ENCODE peak calls at places on chromosomes 11 and 22, in five cellular contexts. One of them, this sample, is unnamed.

GRCh38 chr11:73203322-73203721 is 14.8 kb upstream of the P2RY2 start:
- DNase-seq in cardiac muscle cell: no peak
- DNase-seq in HCT116: no peak
- DNase-seq in colonic mucosa: no peak
- DNase-seq in left lung: no peak
- DNase-seq in this sample: no peak

GRCh38 chr22:44935724-44936123 is 74.1 kb downstream of the PHF21B start:
- DNase-seq in left lung: no peak
- DNase-seq in HCT116: no peak
- DNase-seq in colonic mucosa: no peak
- DNase-seq in cardiac muscle cell: no peak
- DNase-seq in this sample: no peak

GRCh38 chr22:38843716-38844660 is at the start of gene NPTXR:
- DNase-seq in colonic mucosa: no peak
- DNase-seq in left lung: peak; percentile 84
- DNase-seq in cardiac muscle cell: peak; percentile 85
- DNase-seq in HCT116: no peak
- DNase-seq in this sample: peak; percentile 56

GRCh38 chr11:2739531-2740274 is 39.9 kb upstream of the KCNQ1OT1 start:
- DNase-seq in HCT116: no peak
- DNase-seq in cardiac muscle cell: no peak
- DNase-seq in left lung: peak; percentile 72
- DNase-seq in colonic mucosa: no peak
- DNase-seq in this sample: no peak

GRCh38 chr11:67611165-67611564 is 4.4 kb downstream of the NDUFV1 start:
- DNase-seq in HCT116: no peak
- DNase-seq in colonic mucosa: no peak
- DNase-seq in left lung: no peak
- DNase-seq in cardiac muscle cell: no peak
- DNase-seq in this sample: no peak

GRCh38 chr22:37485006-37485713 is 1.0 kb downstream of the MFNG start:
- DNase-seq in left lung: peak; percentile 85
- DNase-seq in HCT116: no peak
- DNase-seq in colonic mucosa: no peak
- DNase-seq in cardiac muscle cell: no peak
- DNase-seq in this sample: no peak

GRCh38 chr11:88484873-88485621 is 147.5 kb upstream of the CTSC start:
- DNase-seq in left lung: peak; percentile 37
- DNase-seq in HCT116: peak; percentile 45
- DNase-seq in cardiac muscle cell: peak; percentile 52
- DNase-seq in colonic mucosa: peak; percentile 39
- DNase-seq in this sample: peak; percentile 15

GRCh38 chr11:32391965-32392553 is 43.3 kb downstream of the WT1 start:
- DNase-seq in HCT116: no peak
- DNase-seq in colonic mucosa: no peak
- DNase-seq in left lung: no peak
- DNase-seq in cardiac muscle cell: no peak
- DNase-seq in this sample: peak; percentile 2

GRCh38 chr11:10984250-10984649 is 126.4 kb upstream of the ZBED5 start:
- DNase-seq in colonic mucosa: no peak
- DNase-seq in HCT116: peak; percentile 12
- DNase-seq in left lung: no peak
- DNase-seq in cardiac muscle cell: no peak
- DNase-seq in this sample: no peak

GRCh38 chr11:133740928-133741327 is 104.4 kb downstream of the SPATA19 start:
- DNase-seq in colonic mucosa: no peak
- DNase-seq in cardiac muscle cell: no peak
- DNase-seq in HCT116: no peak
- DNase-seq in left lung: no peak
- DNase-seq in this sample: no peak

GRCh38 chr22:44823396-44823795 is 71.0 kb downstream of the ARHGAP8 start:
- DNase-seq in cardiac muscle cell: no peak
- DNase-seq in colonic mucosa: no peak
- DNase-seq in HCT116: no peak
- DNase-seq in left lung: peak; percentile 34
- DNase-seq in this sample: no peak

GRCh38 chr11:126190792-126191191 is 20.7 kb downstream of the RPUSD4 start:
- DNase-seq in cardiac muscle cell: no peak
- DNase-seq in colonic mucosa: no peak
- DNase-seq in left lung: no peak
- DNase-seq in HCT116: no peak
- DNase-seq in this sample: no peak

GRCh38 chr11:120305286-120305685 is 19.8 kb upstream of the TLCD5 start:
- DNase-seq in left lung: no peak
- DNase-seq in cardiac muscle cell: no peak
- DNase-seq in HCT116: no peak
- DNase-seq in colonic mucosa: peak; percentile 77
- DNase-seq in this sample: no peak

GRCh38 chr11:28858076-28858475 is 749.9 kb downstream of the METTL15 start:
- DNase-seq in colonic mucosa: no peak
- DNase-seq in HCT116: no peak
- DNase-seq in left lung: no peak
- DNase-seq in cardiac muscle cell: no peak
- DNase-seq in this sample: no peak

GRCh38 chr22:42892156-42892555 is 35.1 kb upstream of the ARFGAP3 start:
- DNase-seq in left lung: peak; percentile 45
- DNase-seq in colonic mucosa: no peak
- DNase-seq in cardiac muscle cell: no peak
- DNase-seq in HCT116: no peak
- DNase-seq in this sample: no peak

GRCh38 chr11:115617767-115618166 is 113.6 kb upstream of the CADM1 start:
- DNase-seq in colonic mucosa: no peak
- DNase-seq in HCT116: no peak
- DNase-seq in left lung: no peak
- DNase-seq in cardiac muscle cell: no peak
- DNase-seq in this sample: no peak

GRCh38 chr11:73461335-73461840 is 85.2 kb downstream of the RELT start:
- DNase-seq in left lung: no peak
- DNase-seq in cardiac muscle cell: no peak
- DNase-seq in colonic mucosa: no peak
- DNase-seq in HCT116: no peak
- DNase-seq in this sample: no peak

GRCh38 chr22:20106849-20107237 is 9.1 kb upstream of the RANBP1 start:
- DNase-seq in HCT116: no peak
- DNase-seq in colonic mucosa: no peak
- DNase-seq in cardiac muscle cell: no peak
- DNase-seq in left lung: peak; percentile 51
- DNase-seq in this sample: no peak

GRCh38 chr11:7437706-7438105 is 47.6 kb upstream of the OLFML1 start:
- DNase-seq in colonic mucosa: no peak
- DNase-seq in HCT116: no peak
- DNase-seq in cardiac muscle cell: no peak
- DNase-seq in left lung: no peak
- DNase-seq in this sample: no peak

GRCh38 chr11:119875841-119876600 is 147.0 kb upstream of the NECTIN1 start:
- DNase-seq in left lung: no peak
- DNase-seq in cardiac muscle cell: no peak
- DNase-seq in colonic mucosa: no peak
- DNase-seq in HCT116: no peak
- DNase-seq in this sample: peak; percentile 65

GRCh38 chr11:124301482-124301881 is 12.3 kb downstream of the OR8D1 start:
- DNase-seq in left lung: no peak
- DNase-seq in HCT116: no peak
- DNase-seq in cardiac muscle cell: no peak
- DNase-seq in colonic mucosa: no peak
- DNase-seq in this sample: no peak

GRCh38 chr11:70851308-70851707 is 401.1 kb downstream of the SHANK2 start:
- DNase-seq in left lung: no peak
- DNase-seq in colonic mucosa: no peak
- DNase-seq in cardiac muscle cell: no peak
- DNase-seq in HCT116: no peak
- DNase-seq in this sample: no peak

GRCh38 chr11:110797453-110797852 is 85.2 kb upstream of the ARHGAP20 start:
- DNase-seq in colonic mucosa: no peak
- DNase-seq in left lung: no peak
- DNase-seq in cardiac muscle cell: no peak
- DNase-seq in HCT116: no peak
- DNase-seq in this sample: no peak

GRCh38 chr22:37174964-37175363 is 13.1 kb downstream of the C1QTNF6 start:
- DNase-seq in cardiac muscle cell: no peak
- DNase-seq in colonic mucosa: no peak
- DNase-seq in left lung: no peak
- DNase-seq in HCT116: no peak
- DNase-seq in this sample: no peak

GRCh38 chr11:106278391-106278790 is 200.9 kb downstream of the AASDHPPT start:
- DNase-seq in cardiac muscle cell: no peak
- DNase-seq in left lung: no peak
- DNase-seq in colonic mucosa: no peak
- DNase-seq in HCT116: no peak
- DNase-seq in this sample: no peak

GRCh38 chr11:115642660-115643059 is 138.4 kb upstream of the CADM1 start:
- DNase-seq in colonic mucosa: no peak
- DNase-seq in cardiac muscle cell: no peak
- DNase-seq in HCT116: no peak
- DNase-seq in left lung: no peak
- DNase-seq in this sample: no peak

GRCh38 chr22:21707677-21708076 is 27.9 kb downstream of the YPEL1 start:
- DNase-seq in HCT116: no peak
- DNase-seq in cardiac muscle cell: no peak
- DNase-seq in left lung: no peak
- DNase-seq in colonic mucosa: no peak
- DNase-seq in this sample: no peak

GRCh38 chr11:68838572-68838964 is 3.1 kb downstream of the CPT1A start:
- DNase-seq in cardiac muscle cell: no peak
- DNase-seq in colonic mucosa: no peak
- DNase-seq in HCT116: no peak
- DNase-seq in left lung: no peak
- DNase-seq in this sample: peak; percentile 26

GRCh38 chr11:26143553-26144308 is 188.2 kb upstream of the ANO3 start:
- DNase-seq in HCT116: no peak
- DNase-seq in left lung: no peak
- DNase-seq in colonic mucosa: no peak
- DNase-seq in cardiac muscle cell: no peak
- DNase-seq in this sample: no peak

GRCh38 chr11:77876045-77876444 is 55.1 kb downstream of the AAMDC start:
- DNase-seq in cardiac muscle cell: no peak
- DNase-seq in left lung: no peak
- DNase-seq in colonic mucosa: no peak
- DNase-seq in HCT116: no peak
- DNase-seq in this sample: no peak

GRCh38 chr22:47065756-47066615 is 303.5 kb downstream of the TBC1D22A start:
- DNase-seq in left lung: peak; percentile 58
- DNase-seq in HCT116: no peak
- DNase-seq in colonic mucosa: no peak
- DNase-seq in cardiac muscle cell: no peak
- DNase-seq in this sample: no peak

GRCh38 chr22:29994027-29994715 is 86.1 kb upstream of the HORMAD2 start:
- DNase-seq in left lung: no peak
- DNase-seq in HCT116: no peak
- DNase-seq in cardiac muscle cell: no peak
- DNase-seq in colonic mucosa: no peak
- DNase-seq in this sample: no peak

GRCh38 chr11:130213143-130213978 is 53.8 kb downstream of the ST14 start:
- DNase-seq in HCT116: peak; percentile 3
- DNase-seq in colonic mucosa: peak; percentile 75
- DNase-seq in left lung: peak; percentile 95
- DNase-seq in cardiac muscle cell: peak; percentile 75
- DNase-seq in this sample: peak; percentile 32

GRCh38 chr22:22952531-22953295 is 65.1 kb downstream of the IGLL5 start:
- DNase-seq in left lung: no peak
- DNase-seq in cardiac muscle cell: no peak
- DNase-seq in colonic mucosa: no peak
- DNase-seq in HCT116: no peak
- DNase-seq in this sample: no peak
- H3K9me3 ChIP-seq in left lung: no peaks in the 10 kb centered on the region
- H3K9me3 ChIP-seq in cardiac muscle cell: no peaks in the 10 kb centered on the region
- H3K9me3 ChIP-seq in colonic mucosa: no peaks in the 10 kb centered on the region
- H3K9me3 ChIP-seq in HCT116: no peaks in the 10 kb centered on the region
- H3K9me3 ChIP-seq in this sample: no peaks in the 10 kb centered on the region

GRCh38 chr11:820655-821512 is 2.2 kb downstream of the PNPLA2 start:
- DNase-seq in HCT116: no peak
- DNase-seq in cardiac muscle cell: no peak
- DNase-seq in colonic mucosa: peak; percentile 80
- DNase-seq in left lung: peak; percentile 93
- DNase-seq in this sample: peak; percentile 94

GRCh38 chr11:819943-820649 is 1.4 kb downstream of the PNPLA2 start:
- DNase-seq in left lung: peak; percentile 97
- DNase-seq in colonic mucosa: peak; percentile 96
- DNase-seq in HCT116: peak; percentile 85
- DNase-seq in cardiac muscle cell: peak; percentile 96
- DNase-seq in this sample: peak; percentile 82

GRCh38 chr11:823441-824291 is 4.1 kb upstream of the CRACR2B start:
- DNase-seq in HCT116: no peak
- DNase-seq in colonic mucosa: no peak
- DNase-seq in cardiac muscle cell: no peak
- DNase-seq in left lung: no peak
- DNase-seq in this sample: no peak

GRCh38 chr11:819129-819931 is 616 bp downstream of the PNPLA2 start:
- DNase-seq in HCT116: no peak
- DNase-seq in left lung: peak; percentile 97
- DNase-seq in colonic mucosa: peak; percentile 94
- DNase-seq in cardiac muscle cell: peak; percentile 98
- DNase-seq in this sample: peak; percentile 88

DNA sequence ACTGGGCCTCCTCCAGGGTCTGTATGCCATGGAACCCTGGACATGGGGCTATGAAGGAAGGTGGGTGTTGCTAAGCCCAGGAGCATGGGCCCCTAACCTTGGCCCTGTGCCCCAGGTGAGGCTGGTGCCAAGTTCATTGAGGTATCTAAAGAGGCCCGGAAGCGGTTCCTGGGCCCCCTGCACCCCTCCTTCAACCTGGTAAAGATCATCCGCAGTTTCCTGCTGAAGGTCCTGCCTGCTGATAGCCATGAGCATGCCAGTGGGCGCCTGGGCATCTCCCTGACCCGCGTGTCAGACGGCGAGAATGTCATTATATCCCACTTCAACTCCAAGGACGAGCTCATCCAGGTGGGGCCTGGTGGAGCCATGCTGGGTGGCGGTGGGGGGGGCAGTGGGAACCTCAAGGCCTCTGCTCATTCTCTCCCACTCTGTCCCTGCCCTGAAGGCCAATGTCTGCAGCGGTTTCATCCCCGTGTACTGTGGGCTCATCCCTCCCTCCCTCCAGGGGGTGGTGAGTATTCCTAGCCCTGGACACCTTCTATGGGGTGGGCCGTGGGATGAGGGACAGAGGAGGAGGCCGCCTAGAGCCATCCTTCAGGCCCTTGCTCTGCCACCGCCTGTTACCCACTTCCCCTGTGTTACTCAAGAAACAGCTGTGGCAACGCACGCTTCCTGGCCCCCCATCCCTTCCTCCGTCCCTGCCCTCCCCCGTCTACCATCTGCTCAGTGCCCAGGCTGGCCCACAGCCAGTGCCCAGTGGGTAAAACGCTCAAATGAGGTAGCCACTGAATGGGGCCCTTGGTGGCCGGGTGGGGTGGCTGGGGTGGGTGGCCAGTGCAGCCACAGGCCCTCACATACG is 3.0 kb downstream of the PNPLA2 start:
- DNase-seq in HCT116: no peak
- DNase-seq in cardiac muscle cell: no peak
- DNase-seq in colonic mucosa: no peak
- DNase-seq in left lung: peak; percentile 90
- DNase-seq in this sample: no peak
- H3K4me3 ChIP-seq in HCT116: no peak overlapping the region
- H3K4me3 ChIP-seq in cardiac muscle cell: no peak overlapping the region
- H3K4me3 ChIP-seq in colonic mucosa: peak overlapping the region; percentile 70
- H3K4me3 ChIP-seq in left lung: no peak overlapping the region
- H3K4me3 ChIP-seq in this sample: peak overlapping the region; percentile 57

GRCh38 chr22:48840112-48840949 is 987.3 kb downstream of the BRD1 start:
- DNase-seq in cardiac muscle cell: no peak
- DNase-seq in HCT116: no peak
- DNase-seq in left lung: peak; percentile 57
- DNase-seq in colonic mucosa: no peak
- DNase-seq in this sample: no peak
- H3K9me3 ChIP-seq in cardiac muscle cell: no peaks in the 10 kb centered on the region
- H3K9me3 ChIP-seq in HCT116: no peaks in the 10 kb centered on the region
- H3K9me3 ChIP-seq in left lung: peaks cover 2% of the 10 kb centered on the region
- H3K9me3 ChIP-seq in colonic mucosa: no peaks in the 10 kb centered on the region
- H3K9me3 ChIP-seq in this sample: no peaks in the 10 kb centered on the region

GRCh38 chr11:114180301-114181055 is 115.7 kb upstream of the NNMT start:
- DNase-seq in colonic mucosa: peak; percentile 74
- DNase-seq in cardiac muscle cell: peak; percentile 48
- DNase-seq in left lung: no peak
- DNase-seq in HCT116: no peak
- DNase-seq in this sample: no peak
- H3K4me3 ChIP-seq in colonic mucosa: no peak overlapping the region
- H3K4me3 ChIP-seq in cardiac muscle cell: no peak overlapping the region
- H3K4me3 ChIP-seq in left lung: peak overlapping the region; percentile 6
- H3K4me3 ChIP-seq in HCT116: no peak overlapping the region
- H3K4me3 ChIP-seq in this sample: no peak overlapping the region

This sample was measured in MG63.